ENCODE peak calls at places on chromosomes 13 and 19, in seven cellular contexts. One of them, this sample, is unnamed.

GRCh38 chr19:903266-903797 is 9.7 kb downstream of the R3HDM4 start:
- DNase-seq in fibroblast of mammary gland: peak
- DNase-seq in AG09319: no peak
- DNase-seq in Daoy: no peak
- DNase-seq in stimulated activated CD8-positive, alpha-beta memory T cell treated with anti-CD3 and anti-CD28 coated beads, Interleukin-15, amount 100 ng/mL, for 24 hours: no peak
- DNase-seq in frontal cortex: no peak
- DNase-seq in HAP-1: no peak
- DNase-seq in this sample: no peak

GRCh38 chr19:44677019-44677809 is 5.9 kb downstream of the CEACAM19 start:
- DNase-seq in AG09319: no peak
- DNase-seq in stimulated activated CD8-positive, alpha-beta memory T cell treated with anti-CD3 and anti-CD28 coated beads, Interleukin-15, amount 100 ng/mL, for 24 hours: no peak
- DNase-seq in HAP-1: peak
- DNase-seq in Daoy: peak
- DNase-seq in fibroblast of mammary gland: peak
- DNase-seq in frontal cortex: no peak
- DNase-seq in this sample: peak

GRCh38 chr19:16363133-16363851 is 38.7 kb downstream of the KLF2 start:
- DNase-seq in fibroblast of mammary gland: no peak
- DNase-seq in stimulated activated CD8-positive, alpha-beta memory T cell treated with anti-CD3 and anti-CD28 coated beads, Interleukin-15, amount 100 ng/mL, for 24 hours: no peak
- DNase-seq in AG09319: no peak
- DNase-seq in Daoy: no peak
- DNase-seq in frontal cortex: no peak
- DNase-seq in HAP-1: no peak
- DNase-seq in this sample: no peak

GRCh38 chr13:29583073-29583785 is 12.3 kb downstream of the SLC7A1 start:
- DNase-seq in Daoy: peak
- DNase-seq in AG09319: no peak
- DNase-seq in frontal cortex: no peak
- DNase-seq in fibroblast of mammary gland: peak
- DNase-seq in HAP-1: no peak
- DNase-seq in stimulated activated CD8-positive, alpha-beta memory T cell treated with anti-CD3 and anti-CD28 coated beads, Interleukin-15, amount 100 ng/mL, for 24 hours: no peak
- DNase-seq in this sample: peak

GRCh38 chr13:87942204-87942603 is 271.0 kb downstream of the SLITRK5 start:
- DNase-seq in AG09319: no peak
- DNase-seq in frontal cortex: no peak
- DNase-seq in stimulated activated CD8-positive, alpha-beta memory T cell treated with anti-CD3 and anti-CD28 coated beads, Interleukin-15, amount 100 ng/mL, for 24 hours: no peak
- DNase-seq in Daoy: no peak
- DNase-seq in HAP-1: no peak
- DNase-seq in fibroblast of mammary gland: peak
- DNase-seq in this sample: no peak

GRCh38 chr19:33954686-33955085 is 158.0 kb downstream of the KCTD15 start:
- DNase-seq in HAP-1: no peak
- DNase-seq in AG09319: no peak
- DNase-seq in Daoy: no peak
- DNase-seq in stimulated activated CD8-positive, alpha-beta memory T cell treated with anti-CD3 and anti-CD28 coated beads, Interleukin-15, amount 100 ng/mL, for 24 hours: no peak
- DNase-seq in fibroblast of mammary gland: no peak
- DNase-seq in frontal cortex: no peak
- DNase-seq in this sample: no peak

GRCh38 chr13:23630349-23631093 is 60.3 kb downstream of the TNFRSF19 start:
- DNase-seq in frontal cortex: no peak
- DNase-seq in AG09319: no peak
- DNase-seq in fibroblast of mammary gland: no peak
- DNase-seq in Daoy: no peak
- DNase-seq in stimulated activated CD8-positive, alpha-beta memory T cell treated with anti-CD3 and anti-CD28 coated beads, Interleukin-15, amount 100 ng/mL, for 24 hours: no peak
- DNase-seq in HAP-1: peak
- DNase-seq in this sample: no peak

GRCh38 chr13:33761744-33762143 is 56.2 kb upstream of the RFC3 start:
- DNase-seq in frontal cortex: no peak
- DNase-seq in HAP-1: peak
- DNase-seq in Daoy: no peak
- DNase-seq in AG09319: no peak
- DNase-seq in stimulated activated CD8-positive, alpha-beta memory T cell treated with anti-CD3 and anti-CD28 coated beads, Interleukin-15, amount 100 ng/mL, for 24 hours: no peak
- DNase-seq in fibroblast of mammary gland: peak
- DNase-seq in this sample: no peak

GRCh38 chr13:60679131-60679530 is 282.1 kb downstream of the TDRD3 start:
- DNase-seq in stimulated activated CD8-positive, alpha-beta memory T cell treated with anti-CD3 and anti-CD28 coated beads, Interleukin-15, amount 100 ng/mL, for 24 hours: no peak
- DNase-seq in fibroblast of mammary gland: no peak
- DNase-seq in HAP-1: no peak
- DNase-seq in AG09319: no peak
- DNase-seq in frontal cortex: no peak
- DNase-seq in Daoy: no peak
- DNase-seq in this sample: no peak

GRCh38 chr19:10603084-10603872 is 16.2 kb upstream of the AP1M2 start:
- DNase-seq in fibroblast of mammary gland: no peak
- DNase-seq in Daoy: no peak
- DNase-seq in HAP-1: peak
- DNase-seq in frontal cortex: no peak
- DNase-seq in AG09319: no peak
- DNase-seq in stimulated activated CD8-positive, alpha-beta memory T cell treated with anti-CD3 and anti-CD28 coated beads, Interleukin-15, amount 100 ng/mL, for 24 hours: no peak
- DNase-seq in this sample: no peak

GRCh38 chr13:97079726-97080125 is 85.5 kb upstream of the OXGR1 start:
- DNase-seq in AG09319: no peak
- DNase-seq in HAP-1: no peak
- DNase-seq in stimulated activated CD8-positive, alpha-beta memory T cell treated with anti-CD3 and anti-CD28 coated beads, Interleukin-15, amount 100 ng/mL, for 24 hours: no peak
- DNase-seq in fibroblast of mammary gland: no peak
- DNase-seq in Daoy: no peak
- DNase-seq in frontal cortex: no peak
- DNase-seq in this sample: no peak

GRCh38 chr13:110023729-110024645 is 237.6 kb upstream of the IRS2 start:
- DNase-seq in frontal cortex: no peak
- DNase-seq in Daoy: no peak
- DNase-seq in fibroblast of mammary gland: peak
- DNase-seq in AG09319: no peak
- DNase-seq in stimulated activated CD8-positive, alpha-beta memory T cell treated with anti-CD3 and anti-CD28 coated beads, Interleukin-15, amount 100 ng/mL, for 24 hours: no peak
- DNase-seq in HAP-1: no peak
- DNase-seq in this sample: no peak

GRCh38 chr19:8500158-8500557 is 2.3 kb downstream of the PRAM1 start:
- DNase-seq in HAP-1: no peak
- DNase-seq in AG09319: no peak
- DNase-seq in fibroblast of mammary gland: no peak
- DNase-seq in Daoy: no peak
- DNase-seq in frontal cortex: no peak
- DNase-seq in stimulated activated CD8-positive, alpha-beta memory T cell treated with anti-CD3 and anti-CD28 coated beads, Interleukin-15, amount 100 ng/mL, for 24 hours: no peak
- DNase-seq in this sample: no peak

GRCh38 chr13:103282571-103283450 is 216.6 kb upstream of the SLC10A2 start:
- DNase-seq in fibroblast of mammary gland: peak
- DNase-seq in stimulated activated CD8-positive, alpha-beta memory T cell treated with anti-CD3 and anti-CD28 coated beads, Interleukin-15, amount 100 ng/mL, for 24 hours: no peak
- DNase-seq in Daoy: peak
- DNase-seq in AG09319: no peak
- DNase-seq in frontal cortex: no peak
- DNase-seq in HAP-1: no peak
- DNase-seq in this sample: peak

GRCh38 chr13:92510416-92510815 is 716.2 kb upstream of the GPC6 start:
- DNase-seq in AG09319: no peak
- DNase-seq in Daoy: no peak
- DNase-seq in fibroblast of mammary gland: no peak
- DNase-seq in frontal cortex: no peak
- DNase-seq in stimulated activated CD8-positive, alpha-beta memory T cell treated with anti-CD3 and anti-CD28 coated beads, Interleukin-15, amount 100 ng/mL, for 24 hours: no peak
- DNase-seq in HAP-1: no peak
- DNase-seq in this sample: no peak

GRCh38 chr19:38686530-38686888 is 39.1 kb downstream of the ACTN4 start:
- DNase-seq in AG09319: no peak
- DNase-seq in fibroblast of mammary gland: no peak
- DNase-seq in Daoy: no peak
- DNase-seq in frontal cortex: no peak
- DNase-seq in stimulated activated CD8-positive, alpha-beta memory T cell treated with anti-CD3 and anti-CD28 coated beads, Interleukin-15, amount 100 ng/mL, for 24 hours: no peak
- DNase-seq in HAP-1: no peak
- DNase-seq in this sample: no peak

GRCh38 chr13:95481051-95481775 is 71.3 kb upstream of the CLDN10 start:
- DNase-seq in AG09319: no peak
- DNase-seq in stimulated activated CD8-positive, alpha-beta memory T cell treated with anti-CD3 and anti-CD28 coated beads, Interleukin-15, amount 100 ng/mL, for 24 hours: no peak
- DNase-seq in HAP-1: no peak
- DNase-seq in frontal cortex: no peak
- DNase-seq in Daoy: no peak
- DNase-seq in fibroblast of mammary gland: peak
- DNase-seq in this sample: no peak

GRCh38 chr19:40827386-40828247 is 22.6 kb downstream of the CYP2A6 start:
- DNase-seq in AG09319: no peak
- DNase-seq in fibroblast of mammary gland: no peak
- DNase-seq in Daoy: no peak
- DNase-seq in HAP-1: no peak
- DNase-seq in frontal cortex: no peak
- DNase-seq in stimulated activated CD8-positive, alpha-beta memory T cell treated with anti-CD3 and anti-CD28 coated beads, Interleukin-15, amount 100 ng/mL, for 24 hours: no peak
- DNase-seq in this sample: no peak

GRCh38 chr13:43785681-43786471 is 896 bp downstream of the ENOX1 start:
- DNase-seq in stimulated activated CD8-positive, alpha-beta memory T cell treated with anti-CD3 and anti-CD28 coated beads, Interleukin-15, amount 100 ng/mL, for 24 hours: no peak
- DNase-seq in Daoy: peak
- DNase-seq in HAP-1: peak
- DNase-seq in AG09319: no peak
- DNase-seq in fibroblast of mammary gland: peak
- DNase-seq in frontal cortex: peak
- DNase-seq in this sample: no peak

GRCh38 chr19:17687857-17688784 is at the start of gene UNC13A:
- DNase-seq in Daoy: peak
- DNase-seq in stimulated activated CD8-positive, alpha-beta memory T cell treated with anti-CD3 and anti-CD28 coated beads, Interleukin-15, amount 100 ng/mL, for 24 hours: peak
- DNase-seq in frontal cortex: peak
- DNase-seq in fibroblast of mammary gland: peak
- DNase-seq in AG09319: no peak
- DNase-seq in HAP-1: peak
- DNase-seq in this sample: no peak

GRCh38 chr13:111541345-111541744 is 220.9 kb downstream of the TEX29 start:
- DNase-seq in fibroblast of mammary gland: no peak
- DNase-seq in stimulated activated CD8-positive, alpha-beta memory T cell treated with anti-CD3 and anti-CD28 coated beads, Interleukin-15, amount 100 ng/mL, for 24 hours: no peak
- DNase-seq in HAP-1: no peak
- DNase-seq in frontal cortex: no peak
- DNase-seq in AG09319: no peak
- DNase-seq in Daoy: no peak
- DNase-seq in this sample: no peak

GRCh38 chr19:56566904-56567273 is 379 bp upstream of the ZNF470 start:
- DNase-seq in Daoy: peak
- DNase-seq in stimulated activated CD8-positive, alpha-beta memory T cell treated with anti-CD3 and anti-CD28 coated beads, Interleukin-15, amount 100 ng/mL, for 24 hours: peak
- DNase-seq in HAP-1: peak
- DNase-seq in frontal cortex: peak
- DNase-seq in fibroblast of mammary gland: peak
- DNase-seq in AG09319: no peak
- DNase-seq in this sample: no peak

GRCh38 chr13:21242236-21242635 is 65.8 kb downstream of the MRPL57 start:
- DNase-seq in Daoy: no peak
- DNase-seq in AG09319: no peak
- DNase-seq in HAP-1: peak
- DNase-seq in frontal cortex: no peak
- DNase-seq in stimulated activated CD8-positive, alpha-beta memory T cell treated with anti-CD3 and anti-CD28 coated beads, Interleukin-15, amount 100 ng/mL, for 24 hours: no peak
- DNase-seq in fibroblast of mammary gland: no peak
- DNase-seq in this sample: no peak

GRCh38 chr19:39416626-39417120 is 4.2 kb downstream of the PLEKHG2 start:
- DNase-seq in Daoy: no peak
- DNase-seq in fibroblast of mammary gland: no peak
- DNase-seq in AG09319: no peak
- DNase-seq in HAP-1: no peak
- DNase-seq in stimulated activated CD8-positive, alpha-beta memory T cell treated with anti-CD3 and anti-CD28 coated beads, Interleukin-15, amount 100 ng/mL, for 24 hours: no peak
- DNase-seq in frontal cortex: no peak
- DNase-seq in this sample: no peak

GRCh38 chr13:113822266-113822665 is 41.6 kb downstream of the GAS6 start:
- DNase-seq in Daoy: no peak
- DNase-seq in AG09319: no peak
- DNase-seq in stimulated activated CD8-positive, alpha-beta memory T cell treated with anti-CD3 and anti-CD28 coated beads, Interleukin-15, amount 100 ng/mL, for 24 hours: no peak
- DNase-seq in fibroblast of mammary gland: no peak
- DNase-seq in frontal cortex: no peak
- DNase-seq in HAP-1: no peak
- DNase-seq in this sample: no peak

GRCh38 chr13:47484564-47484963 is 516.5 kb downstream of the SUCLA2 start:
- DNase-seq in frontal cortex: no peak
- DNase-seq in AG09319: peak
- DNase-seq in HAP-1: no peak
- DNase-seq in fibroblast of mammary gland: peak
- DNase-seq in Daoy: no peak
- DNase-seq in stimulated activated CD8-positive, alpha-beta memory T cell treated with anti-CD3 and anti-CD28 coated beads, Interleukin-15, amount 100 ng/mL, for 24 hours: no peak
- DNase-seq in this sample: no peak

GRCh38 chr13:100131863-100132574 is 43.1 kb downstream of the PCCA start:
- DNase-seq in stimulated activated CD8-positive, alpha-beta memory T cell treated with anti-CD3 and anti-CD28 coated beads, Interleukin-15, amount 100 ng/mL, for 24 hours: no peak
- DNase-seq in fibroblast of mammary gland: peak
- DNase-seq in AG09319: peak
- DNase-seq in frontal cortex: no peak
- DNase-seq in HAP-1: no peak
- DNase-seq in Daoy: peak
- DNase-seq in this sample: peak

GRCh38 chr13:27712421-27712820 is 79.9 kb upstream of the GSX1 start:
- DNase-seq in HAP-1: no peak
- DNase-seq in AG09319: no peak
- DNase-seq in fibroblast of mammary gland: peak
- DNase-seq in stimulated activated CD8-positive, alpha-beta memory T cell treated with anti-CD3 and anti-CD28 coated beads, Interleukin-15, amount 100 ng/mL, for 24 hours: no peak
- DNase-seq in frontal cortex: no peak
- DNase-seq in Daoy: no peak
- DNase-seq in this sample: no peak

GRCh38 chr13:19860884-19861655 is 2.4 kb downstream of the ZMYM5 start:
- DNase-seq in Daoy: peak
- DNase-seq in HAP-1: peak
- DNase-seq in stimulated activated CD8-positive, alpha-beta memory T cell treated with anti-CD3 and anti-CD28 coated beads, Interleukin-15, amount 100 ng/mL, for 24 hours: no peak
- DNase-seq in fibroblast of mammary gland: peak
- DNase-seq in AG09319: no peak
- DNase-seq in frontal cortex: no peak
- DNase-seq in this sample: no peak

GRCh38 chr19:41456342-41456918 is 13.5 kb downstream of the ERICH4 start:
- DNase-seq in Daoy: no peak
- DNase-seq in frontal cortex: no peak
- DNase-seq in HAP-1: no peak
- DNase-seq in fibroblast of mammary gland: peak
- DNase-seq in stimulated activated CD8-positive, alpha-beta memory T cell treated with anti-CD3 and anti-CD28 coated beads, Interleukin-15, amount 100 ng/mL, for 24 hours: no peak
- DNase-seq in AG09319: no peak
- DNase-seq in this sample: no peak

GRCh38 chr13:23901365-23901764 is 4.1 kb upstream of the C1QTNF9B start:
- DNase-seq in stimulated activated CD8-positive, alpha-beta memory T cell treated with anti-CD3 and anti-CD28 coated beads, Interleukin-15, amount 100 ng/mL, for 24 hours: no peak
- DNase-seq in AG09319: no peak
- DNase-seq in HAP-1: no peak
- DNase-seq in fibroblast of mammary gland: peak
- DNase-seq in Daoy: no peak
- DNase-seq in frontal cortex: no peak
- DNase-seq in this sample: no peak

GRCh38 chr13:49240017-49240416 is 7.7 kb upstream of the CDADC1 start:
- DNase-seq in fibroblast of mammary gland: peak
- DNase-seq in AG09319: no peak
- DNase-seq in HAP-1: peak
- DNase-seq in stimulated activated CD8-positive, alpha-beta memory T cell treated with anti-CD3 and anti-CD28 coated beads, Interleukin-15, amount 100 ng/mL, for 24 hours: no peak
- DNase-seq in Daoy: peak
- DNase-seq in frontal cortex: no peak
- DNase-seq in this sample: no peak

GRCh38 chr13:81676008-81676407 is 1335.1 kb upstream of the SPRY2 start:
- DNase-seq in fibroblast of mammary gland: no peak
- DNase-seq in HAP-1: no peak
- DNase-seq in AG09319: no peak
- DNase-seq in stimulated activated CD8-positive, alpha-beta memory T cell treated with anti-CD3 and anti-CD28 coated beads, Interleukin-15, amount 100 ng/mL, for 24 hours: no peak
- DNase-seq in Daoy: no peak
- DNase-seq in frontal cortex: no peak
- DNase-seq in this sample: no peak

This sample was measured in BJ.